ENCODE peak calls at places on chromosomes 3 and 15, in six cellular contexts. U is IMR-90, N is sigmoid colon, Q is thyroid gland, C is neural progenitor cell, D is right atrium auricular region. W is an unnamed sample.
A peak's percentile ranks its signal among the peaks of the same experiment; 100 is the strongest.

GRCh38 chr3:148718982-148719862 is 21.5 kb downstream of the AGTR1 start:
- DNase-seq in U (peak; percentile 32), Q (no peak), C (peak; percentile 20), N (no peak), D (no peak), W (peak; percentile 16)

GRCh38 chr3:140942221-140943104 is 827 bp downstream of the SLC25A36 start:
- DNase-seq in Q (peak; percentile 57), N (peak; percentile 80), C (peak; percentile 92), D (peak; percentile 61), U (peak; percentile 56), W (peak; percentile 62)

GRCh38 chr3:27730774-27731659 is 8.9 kb upstream of the EOMES start:
- DNase-seq in C (peak; percentile 70), N (no peak), U (no peak), Q (no peak), D (no peak), W (no peak)

GRCh38 chr3:146313411-146314111 is 62.7 kb upstream of the PLSCR4 start:
- DNase-seq in D (no peak), N (no peak), C (no peak), Q (no peak), U (peak; percentile 90), W (peak; percentile 44)

GRCh38 chr3:38827791-38828190 is 11.8 kb upstream of the SCN10A start:
- DNase-seq in Q (no peak), U (no peak), D (no peak), N (no peak), C (no peak), W (no peak)

GRCh38 chr3:53473422-53473821 is 21.0 kb upstream of the CACNA1D start:
- DNase-seq in U (no peak), Q (no peak), C (no peak), D (no peak), N (no peak), W (no peak)

GRCh38 chr3:137468446-137468845 is 295.7 kb upstream of the SOX14 start:
- DNase-seq in N (no peak), C (no peak), Q (no peak), U (no peak), D (no peak), W (no peak)

GRCh38 chr3:23840521-23840920 is 34.8 kb downstream of the UBE2E1 start:
- DNase-seq in D (no peak), N (no peak), U (no peak), Q (peak; percentile 20), C (peak; percentile 60), W (no peak)

GRCh38 chr3:102791641-102792589 is 357.1 kb downstream of the ZPLD1 start:
- DNase-seq in U (no peak), C (peak; percentile 18), Q (no peak), D (no peak), N (no peak), W (no peak)

DNA sequence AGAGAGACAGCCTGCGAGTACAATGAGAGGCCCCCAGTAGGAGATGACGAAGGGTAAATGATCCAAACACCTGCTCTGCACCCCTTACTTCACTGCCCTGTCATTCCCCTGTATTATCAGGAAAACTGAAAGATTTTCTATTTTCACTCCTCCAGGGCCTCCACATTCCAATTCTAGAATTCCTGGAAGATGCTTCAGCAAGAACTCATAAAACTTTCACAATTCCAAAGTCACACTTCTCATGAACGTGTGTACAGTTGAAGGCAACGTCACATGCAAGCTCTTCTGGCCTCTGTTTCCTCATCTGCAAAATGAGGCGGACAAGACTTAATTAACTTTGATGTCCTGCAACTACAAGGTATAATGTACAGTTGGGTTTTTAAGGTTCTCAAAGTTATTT is 62.8 kb upstream of the SPATA12 start:
- DNase-seq in N (no peak), U (peak; percentile 47), Q (no peak), C (no peak), D (no peak), W (no peak)
- H3K27ac ChIP-seq in N (peak overlapping the region; percentile 53), U (no peak overlapping the region), Q (no peak overlapping the region), C (no peak overlapping the region), D (no peak overlapping the region), W (no peak overlapping the region)

GRCh38 chr3:16935766-16936165 is 51.0 kb downstream of the PLCL2 start:
- DNase-seq in Q (no peak), N (no peak), U (no peak), D (no peak), C (no peak), W (no peak)
- H3K4me1 ChIP-seq in Q (no peaks in the 10 kb centered on the region), N (no peaks in the 10 kb centered on the region), U (no peaks in the 10 kb centered on the region), D (peaks cover 44% of the 10 kb centered on the region), C (peaks cover 9% of the 10 kb centered on the region), W (no peaks in the 10 kb centered on the region)

DNA sequence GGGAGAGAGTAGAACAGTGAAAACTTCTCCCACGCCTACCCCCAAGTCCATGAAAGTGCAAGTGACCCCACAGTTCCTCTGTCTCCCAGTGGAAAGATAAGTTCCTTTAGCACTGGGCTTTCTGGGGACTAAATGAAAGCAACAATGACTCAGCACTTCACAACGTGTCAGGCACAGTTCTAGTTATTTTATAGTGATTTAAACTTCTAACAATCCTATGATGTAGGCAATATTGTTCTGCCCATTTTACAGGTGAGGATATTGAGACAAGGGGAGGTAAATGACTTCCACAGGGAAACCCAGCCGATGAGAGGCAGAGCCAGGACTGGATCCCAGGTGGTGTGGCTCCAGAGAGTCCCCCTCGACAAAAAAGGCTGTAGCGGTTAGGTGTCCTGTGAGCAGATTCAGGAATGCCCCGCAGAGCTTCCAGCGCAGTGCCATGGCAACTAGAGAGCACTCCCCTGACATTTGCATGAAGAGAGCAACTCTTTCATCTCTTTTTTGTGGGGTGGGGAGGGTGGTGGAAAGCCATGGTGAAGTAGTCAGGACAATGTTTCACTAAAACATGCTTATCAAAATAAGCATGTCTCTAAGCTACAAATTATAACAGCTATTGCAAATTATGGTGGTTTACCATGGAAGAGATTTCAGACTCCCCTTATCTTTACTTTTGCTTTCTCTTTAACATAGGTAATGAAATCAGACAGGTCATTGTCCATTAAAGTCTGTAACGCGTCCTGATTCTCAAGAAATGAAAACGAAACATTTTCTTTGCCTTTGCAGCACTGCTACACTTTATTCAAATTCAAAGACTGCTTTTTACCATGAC is 62.1 kb downstream of the NR2F2 start:
- DNase-seq in C (peak; percentile 61), N (no peak), U (peak; percentile 7), D (no peak), Q (no peak), W (peak; percentile 32)
- H3K4me3 ChIP-seq in C (no peak overlapping the region), N (no peak overlapping the region), U (no peak overlapping the region), D (no peak overlapping the region), Q (no peak overlapping the region), W (no peak overlapping the region)

GRCh38 chr3:78507196-78507984 is 1260.4 kb downstream of the ROBO1 start:
- DNase-seq in C (no peak), U (no peak), D (no peak), N (no peak), Q (no peak), W (no peak)
- H3K27ac ChIP-seq in C (no peak overlapping the region), U (no peak overlapping the region), D (no peak overlapping the region), N (no peak overlapping the region), Q (no peak overlapping the region), W (no peak overlapping the region)

W was measured in small intestine.